ENCODE peak calls at places on chromosomes 2 and 18, in nine cellular contexts. One of them, this sample, is unnamed.

GRCh38 chr2:99336780-99337163 is 417 bp upstream of the EIF5B start:
- DNase-seq in HL-60: no peak
- DNase-seq in CD14-positive monocyte: no peak
- DNase-seq in PC-3: no peak
- DNase-seq in tibial nerve: no peak
- DNase-seq in choroid plexus epithelial cell: no peak
- DNase-seq in WERI-Rb-1: no peak
- DNase-seq in esophagus squamous epithelium: no peak
- DNase-seq in fibroblast of mammary gland: no peak
- DNase-seq in this sample: peak

GRCh38 chr2:104577143-104577542 is 276.8 kb upstream of the POU3F3 start:
- DNase-seq in choroid plexus epithelial cell: no peak
- DNase-seq in fibroblast of mammary gland: no peak
- DNase-seq in PC-3: no peak
- DNase-seq in tibial nerve: no peak
- DNase-seq in HL-60: no peak
- DNase-seq in WERI-Rb-1: no peak
- DNase-seq in esophagus squamous epithelium: no peak
- DNase-seq in CD14-positive monocyte: no peak
- DNase-seq in this sample: no peak

GRCh38 chr2:17876590-17876989 is 1.9 kb upstream of the KCNS3 start:
- DNase-seq in fibroblast of mammary gland: no peak
- DNase-seq in choroid plexus epithelial cell: no peak
- DNase-seq in tibial nerve: no peak
- DNase-seq in PC-3: no peak
- DNase-seq in HL-60: no peak
- DNase-seq in esophagus squamous epithelium: no peak
- DNase-seq in WERI-Rb-1: no peak
- DNase-seq in CD14-positive monocyte: no peak
- DNase-seq in this sample: no peak

GRCh38 chr2:19691892-19692291 is 209.9 kb downstream of the TTC32 start:
- DNase-seq in HL-60: no peak
- DNase-seq in WERI-Rb-1: no peak
- DNase-seq in fibroblast of mammary gland: no peak
- DNase-seq in choroid plexus epithelial cell: no peak
- DNase-seq in tibial nerve: no peak
- DNase-seq in esophagus squamous epithelium: no peak
- DNase-seq in PC-3: no peak
- DNase-seq in CD14-positive monocyte: no peak
- DNase-seq in this sample: no peak

GRCh38 chr2:23476786-23477185 is 91.8 kb downstream of the KLHL29 start:
- DNase-seq in fibroblast of mammary gland: no peak
- DNase-seq in HL-60: no peak
- DNase-seq in choroid plexus epithelial cell: no peak
- DNase-seq in tibial nerve: no peak
- DNase-seq in CD14-positive monocyte: no peak
- DNase-seq in esophagus squamous epithelium: no peak
- DNase-seq in PC-3: no peak
- DNase-seq in WERI-Rb-1: no peak
- DNase-seq in this sample: no peak

GRCh38 chr18:45690975-45691815 is 32.8 kb upstream of the SLC14A1 start:
- DNase-seq in esophagus squamous epithelium: peak
- DNase-seq in WERI-Rb-1: peak
- DNase-seq in HL-60: peak
- DNase-seq in fibroblast of mammary gland: peak
- DNase-seq in tibial nerve: peak
- DNase-seq in CD14-positive monocyte: peak
- DNase-seq in choroid plexus epithelial cell: peak
- DNase-seq in PC-3: peak
- DNase-seq in this sample: peak

GRCh38 chr18:26771524-26771923 is 94.0 kb downstream of the AQP4 start:
- DNase-seq in esophagus squamous epithelium: no peak
- DNase-seq in choroid plexus epithelial cell: peak
- DNase-seq in CD14-positive monocyte: no peak
- DNase-seq in WERI-Rb-1: peak
- DNase-seq in HL-60: peak
- DNase-seq in tibial nerve: no peak
- DNase-seq in fibroblast of mammary gland: no peak
- DNase-seq in PC-3: peak
- DNase-seq in this sample: no peak

GRCh38 chr2:136135924-136136906 is 18.3 kb upstream of the CXCR4 start:
- DNase-seq in tibial nerve: no peak
- DNase-seq in esophagus squamous epithelium: peak
- DNase-seq in HL-60: peak
- DNase-seq in WERI-Rb-1: no peak
- DNase-seq in PC-3: no peak
- DNase-seq in choroid plexus epithelial cell: no peak
- DNase-seq in fibroblast of mammary gland: no peak
- DNase-seq in CD14-positive monocyte: peak
- DNase-seq in this sample: no peak

GRCh38 chr2:119178811-119179601 is 20.5 kb upstream of the C1QL2 start:
- DNase-seq in CD14-positive monocyte: no peak
- DNase-seq in tibial nerve: no peak
- DNase-seq in choroid plexus epithelial cell: no peak
- DNase-seq in fibroblast of mammary gland: no peak
- DNase-seq in WERI-Rb-1: no peak
- DNase-seq in HL-60: no peak
- DNase-seq in esophagus squamous epithelium: no peak
- DNase-seq in PC-3: peak
- DNase-seq in this sample: no peak

GRCh38 chr2:178579006-178579405 is 98.7 kb downstream of the PLEKHA3 start:
- DNase-seq in PC-3: peak
- DNase-seq in HL-60: peak
- DNase-seq in WERI-Rb-1: no peak
- DNase-seq in fibroblast of mammary gland: peak
- DNase-seq in tibial nerve: no peak
- DNase-seq in choroid plexus epithelial cell: peak
- DNase-seq in CD14-positive monocyte: no peak
- DNase-seq in esophagus squamous epithelium: no peak
- DNase-seq in this sample: no peak

GRCh38 chr2:138922973-138923563 is 142.9 kb upstream of the NXPH2 start:
- DNase-seq in PC-3: peak
- DNase-seq in fibroblast of mammary gland: peak
- DNase-seq in HL-60: no peak
- DNase-seq in WERI-Rb-1: no peak
- DNase-seq in tibial nerve: no peak
- DNase-seq in esophagus squamous epithelium: no peak
- DNase-seq in choroid plexus epithelial cell: peak
- DNase-seq in CD14-positive monocyte: no peak
- DNase-seq in this sample: peak

GRCh38 chr2:126658910-126659613 is 3.1 kb downstream of the GYPC start:
- DNase-seq in CD14-positive monocyte: peak
- DNase-seq in tibial nerve: peak
- DNase-seq in fibroblast of mammary gland: peak
- DNase-seq in esophagus squamous epithelium: peak
- DNase-seq in HL-60: peak
- DNase-seq in PC-3: no peak
- DNase-seq in WERI-Rb-1: no peak
- DNase-seq in choroid plexus epithelial cell: peak
- DNase-seq in this sample: no peak

GRCh38 chr2:44964704-44965343 is 23.3 kb downstream of the SIX3 start:
- DNase-seq in HL-60: no peak
- DNase-seq in PC-3: no peak
- DNase-seq in CD14-positive monocyte: no peak
- DNase-seq in tibial nerve: no peak
- DNase-seq in WERI-Rb-1: peak
- DNase-seq in esophagus squamous epithelium: no peak
- DNase-seq in choroid plexus epithelial cell: no peak
- DNase-seq in fibroblast of mammary gland: peak
- DNase-seq in this sample: no peak
- TF ChIP-seq CTCF in HL-60: no peak
- TF ChIP-seq CTCF in PC-3: peak
- TF ChIP-seq CTCF in CD14-positive monocyte: no peak
- TF ChIP-seq CTCF in tibial nerve: no peak
- TF ChIP-seq CTCF in WERI-Rb-1: peak
- TF ChIP-seq CTCF in esophagus squamous epithelium: no peak
- TF ChIP-seq CTCF in choroid plexus epithelial cell: peak
- TF ChIP-seq CTCF in fibroblast of mammary gland: peak
- TF ChIP-seq CTCF in this sample: no peak

DNA sequence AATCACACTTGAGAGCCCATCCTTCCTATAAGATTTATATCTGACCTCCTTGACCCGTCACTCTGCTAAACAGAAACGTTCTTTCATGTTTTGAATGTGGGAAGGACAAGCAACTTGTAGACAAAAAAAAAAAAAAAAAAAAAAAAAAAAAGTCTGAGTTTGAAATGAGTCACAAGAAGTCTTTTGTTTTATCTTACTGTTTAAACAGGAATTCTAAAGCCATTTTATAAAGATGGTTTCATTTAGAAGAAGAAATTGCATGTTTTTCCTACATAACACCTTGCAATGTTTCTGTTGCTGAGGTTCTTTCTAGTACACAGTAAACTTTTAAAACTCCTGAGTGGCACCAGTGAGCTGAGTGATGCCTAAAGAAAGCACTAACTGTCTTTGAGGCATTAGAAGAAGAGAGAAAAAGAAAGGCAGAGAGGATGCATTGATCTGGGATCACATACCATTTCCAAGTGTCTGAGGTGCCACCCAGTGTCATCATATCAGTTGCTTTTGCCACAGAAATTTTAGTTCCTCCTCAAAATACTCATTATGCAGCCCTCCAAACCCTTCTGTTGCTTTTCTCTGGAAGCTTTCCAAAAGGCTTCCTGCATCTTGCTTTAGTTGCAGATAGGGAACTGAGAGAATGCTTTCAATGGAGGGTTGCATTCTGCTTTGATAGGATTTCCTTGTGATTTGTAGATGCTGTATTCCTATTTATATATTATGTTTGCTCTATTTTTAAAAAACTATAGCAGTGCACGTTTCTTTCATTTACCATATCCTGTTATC is 69.1 kb downstream of the ACVR2A start:
- DNase-seq in WERI-Rb-1: no peak
- DNase-seq in CD14-positive monocyte: no peak
- DNase-seq in HL-60: peak
- DNase-seq in fibroblast of mammary gland: peak
- DNase-seq in choroid plexus epithelial cell: peak
- DNase-seq in PC-3: no peak
- DNase-seq in esophagus squamous epithelium: no peak
- DNase-seq in tibial nerve: no peak
- DNase-seq in this sample: no peak
- TF ChIP-seq CTCF in WERI-Rb-1: no peak
- TF ChIP-seq CTCF in CD14-positive monocyte: no peak
- TF ChIP-seq CTCF in HL-60: no peak
- TF ChIP-seq CTCF in fibroblast of mammary gland: no peak
- TF ChIP-seq CTCF in choroid plexus epithelial cell: no peak
- TF ChIP-seq CTCF in PC-3: no peak
- TF ChIP-seq CTCF in esophagus squamous epithelium: no peak
- TF ChIP-seq CTCF in tibial nerve: no peak
- TF ChIP-seq CTCF in this sample: no peak

DNA sequence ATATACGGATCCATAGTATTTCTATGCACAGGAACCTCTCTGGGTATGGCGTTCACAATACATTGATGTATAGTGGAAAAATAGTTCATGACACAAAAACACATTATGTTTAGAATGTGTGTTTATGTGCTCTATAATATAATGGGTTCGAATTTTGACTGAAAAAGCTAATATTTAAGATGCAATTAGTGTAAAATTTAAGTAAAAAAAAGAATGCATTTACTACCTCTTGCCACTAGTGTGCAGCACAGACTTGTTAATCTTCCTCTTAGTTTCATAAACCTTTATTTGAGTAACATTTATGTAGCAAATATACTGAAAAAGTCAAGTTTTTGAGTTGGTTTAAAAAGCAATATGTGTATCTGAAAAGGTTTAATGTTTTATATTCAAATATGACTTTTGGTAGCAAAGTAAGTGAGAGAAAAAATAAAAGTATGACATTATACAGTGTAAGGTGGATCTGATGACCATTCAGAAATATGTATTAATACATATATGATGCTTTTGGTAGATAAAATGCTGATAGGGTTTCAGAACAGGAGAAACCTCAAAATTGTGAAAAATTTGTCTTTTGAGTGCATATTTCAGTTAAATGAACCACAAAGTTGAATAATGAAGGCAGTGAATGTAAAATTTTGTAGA is 49.5 kb downstream of the CCDC102B start:
- DNase-seq in HL-60: no peak
- DNase-seq in tibial nerve: no peak
- DNase-seq in CD14-positive monocyte: no peak
- DNase-seq in esophagus squamous epithelium: no peak
- DNase-seq in fibroblast of mammary gland: peak
- DNase-seq in choroid plexus epithelial cell: peak
- DNase-seq in WERI-Rb-1: no peak
- DNase-seq in PC-3: peak
- DNase-seq in this sample: no peak
- TF ChIP-seq CTCF in HL-60: peak
- TF ChIP-seq CTCF in tibial nerve: peak
- TF ChIP-seq CTCF in CD14-positive monocyte: peak
- TF ChIP-seq CTCF in esophagus squamous epithelium: peak
- TF ChIP-seq CTCF in fibroblast of mammary gland: peak
- TF ChIP-seq CTCF in choroid plexus epithelial cell: peak
- TF ChIP-seq CTCF in WERI-Rb-1: peak
- TF ChIP-seq CTCF in PC-3: peak
- TF ChIP-seq CTCF in this sample: peak

GRCh38 chr2:234630676-234631350 is 133.9 kb upstream of the ARL4C start:
- DNase-seq in CD14-positive monocyte: no peak
- DNase-seq in tibial nerve: no peak
- DNase-seq in WERI-Rb-1: no peak
- DNase-seq in esophagus squamous epithelium: no peak
- DNase-seq in HL-60: no peak
- DNase-seq in fibroblast of mammary gland: no peak
- DNase-seq in choroid plexus epithelial cell: peak
- DNase-seq in PC-3: no peak
- DNase-seq in this sample: peak

GRCh38 chr2:234633581-234634230 is 136.8 kb upstream of the ARL4C start:
- DNase-seq in choroid plexus epithelial cell: no peak
- DNase-seq in PC-3: peak
- DNase-seq in WERI-Rb-1: no peak
- DNase-seq in tibial nerve: no peak
- DNase-seq in esophagus squamous epithelium: no peak
- DNase-seq in CD14-positive monocyte: no peak
- DNase-seq in HL-60: no peak
- DNase-seq in fibroblast of mammary gland: no peak
- DNase-seq in this sample: no peak

GRCh38 chr2:234631896-234632514 is 135.1 kb upstream of the ARL4C start:
- DNase-seq in fibroblast of mammary gland: no peak
- DNase-seq in esophagus squamous epithelium: no peak
- DNase-seq in CD14-positive monocyte: no peak
- DNase-seq in tibial nerve: no peak
- DNase-seq in choroid plexus epithelial cell: no peak
- DNase-seq in HL-60: no peak
- DNase-seq in WERI-Rb-1: no peak
- DNase-seq in PC-3: no peak
- DNase-seq in this sample: no peak

GRCh38 chr2:234632527-234633391 is 135.9 kb upstream of the ARL4C start:
- DNase-seq in WERI-Rb-1: no peak
- DNase-seq in HL-60: no peak
- DNase-seq in choroid plexus epithelial cell: peak
- DNase-seq in CD14-positive monocyte: no peak
- DNase-seq in esophagus squamous epithelium: no peak
- DNase-seq in fibroblast of mammary gland: peak
- DNase-seq in PC-3: peak
- DNase-seq in tibial nerve: no peak
- DNase-seq in this sample: no peak

DNA sequence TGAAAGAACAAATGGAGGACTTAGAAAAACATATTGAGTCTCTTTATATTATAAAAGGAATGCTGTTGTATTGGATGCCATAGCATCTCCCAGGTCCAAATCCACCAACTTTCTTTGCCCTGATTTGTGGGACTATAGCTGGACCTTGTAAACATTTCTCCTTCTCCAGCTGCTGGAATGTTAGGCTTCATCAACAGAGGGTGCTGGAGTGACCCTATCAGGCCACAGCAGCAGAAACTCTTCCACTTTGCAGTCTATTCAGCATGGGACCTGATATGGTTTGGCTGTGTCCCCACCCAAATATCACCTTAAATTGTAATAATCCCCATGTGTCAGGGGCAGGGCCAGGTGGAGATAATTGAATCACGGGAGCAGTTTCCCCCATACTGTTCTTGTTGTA is 138.4 kb upstream of the ARL4C start:
- DNase-seq in CD14-positive monocyte: no peak
- DNase-seq in choroid plexus epithelial cell: peak
- DNase-seq in esophagus squamous epithelium: no peak
- DNase-seq in fibroblast of mammary gland: no peak
- DNase-seq in tibial nerve: no peak
- DNase-seq in HL-60: no peak
- DNase-seq in WERI-Rb-1: no peak
- DNase-seq in PC-3: no peak
- DNase-seq in this sample: no peak
- TF ChIP-seq CTCF in CD14-positive monocyte: no peak
- TF ChIP-seq CTCF in choroid plexus epithelial cell: peak
- TF ChIP-seq CTCF in esophagus squamous epithelium: no peak
- TF ChIP-seq CTCF in fibroblast of mammary gland: peak
- TF ChIP-seq CTCF in tibial nerve: no peak
- TF ChIP-seq CTCF in HL-60: no peak
- TF ChIP-seq CTCF in WERI-Rb-1: peak
- TF ChIP-seq CTCF in PC-3: peak
- TF ChIP-seq CTCF in this sample: no peak